ENCODE peak calls at places on chromosomes 12 and 14, in seven cellular contexts. L is transverse colon, S is GM23338, G is HCT116, J is stomach, A is spleen, V is K562. X is an unnamed sample. For H3K4me1 and H3K27me3, the result is how much of the 10 kb centered on the place peaks cover.

GRCh38 chr12:71312767-71313375 is 126.7 kb upstream of the LGR5 start:
- DNase-seq in J (no peak), A (no peak), S (no peak), V (no peak), G (peak), L (no peak), X (no peak)

GRCh38 chr12:91492648-91493047 is 310.0 kb upstream of the DCN start:
- DNase-seq in L (no peak), G (no peak), J (no peak), A (no peak), V (no peak), S (no peak), X (no peak)

GRCh38 chr14:91947196-91948184 is at the start of gene FBLN5:
- DNase-seq in V (peak), A (peak), G (no peak), S (peak), L (peak), J (peak), X (peak)

GRCh38 chr12:60836651-60837050 is 1240.8 kb downstream of the SLC16A7 start:
- DNase-seq in G (no peak), L (no peak), V (no peak), A (no peak), S (no peak), J (no peak), X (no peak)

GRCh38 chr14:106556665-106557289 is 1030.4 kb downstream of the TMEM121 start:
- DNase-seq in A (peak), L (peak), V (peak), J (peak), G (no peak), S (peak), X (peak)

GRCh38 chr12:104702565-104703139 is 245.9 kb downstream of the CHST11 start:
- DNase-seq in V (no peak), S (no peak), L (no peak), G (no peak), J (no peak), A (peak), X (no peak)

GRCh38 chr12:18483723-18484325 is 222.5 kb downstream of the PIK3C2G start:
- DNase-seq in L (no peak), V (no peak), G (no peak), S (no peak), A (no peak), J (no peak), X (no peak)

GRCh38 chr12:116910645-116911449 is at the start of gene FBXW8:
- DNase-seq in S (peak), V (peak), J (peak), A (peak), L (peak), G (peak), X (peak)

GRCh38 chr12:94245984-94246383 is 97.6 kb downstream of the PLXNC1 start:
- DNase-seq in J (no peak), G (no peak), L (no peak), V (no peak), A (no peak), S (no peak), X (no peak)

GRCh38 chr14:100303179-100303578 is 3.1 kb downstream of the SLC25A29 start:
- DNase-seq in J (no peak), L (no peak), V (peak), A (no peak), S (peak), G (no peak), X (no peak)

GRCh38 chr12:107765316-107765715 is 4.4 kb upstream of the PRDM4 start:
- DNase-seq in G (no peak), A (no peak), S (no peak), V (no peak), J (no peak), L (no peak), X (no peak)

GRCh38 chr14:105700622-105701288 is 174.4 kb downstream of the TMEM121 start:
- DNase-seq in L (peak), J (no peak), V (no peak), S (no peak), A (peak), G (no peak), X (no peak)

GRCh38 chr14:102893452-102893851 is 29.0 kb upstream of the AMN start:
- DNase-seq in G (no peak), V (no peak), L (peak), J (peak), A (no peak), S (no peak), X (no peak)

GRCh38 chr12:106632797-106633450 is 50.1 kb downstream of the RFX4 start:
- DNase-seq in J (no peak), A (no peak), G (peak), V (no peak), L (no peak), S (no peak), X (no peak)

GRCh38 chr14:76537912-76538647 is 162.1 kb downstream of the ESRRB start:
- DNase-seq in S (no peak), J (no peak), V (no peak), A (no peak), L (no peak), G (no peak), X (no peak)

GRCh38 chr14:30227871-30228270 is 300.2 kb upstream of the PRKD1 start:
- DNase-seq in G (no peak), S (no peak), V (no peak), L (no peak), J (no peak), A (no peak), X (no peak)

GRCh38 chr12:1855241-1855640 is 34.9 kb downstream of the LRTM2 start:
- DNase-seq in J (no peak), V (no peak), G (no peak), A (no peak), L (no peak), S (peak), X (no peak)

GRCh38 chr14:64113279-64113678 is 180.9 kb downstream of the ESR2 start:
- DNase-seq in L (peak), S (no peak), A (no peak), G (no peak), J (peak), V (no peak), X (peak)

GRCh38 chr12:57085999-57086950 is 2.6 kb upstream of the NAB2 start:
- DNase-seq in V (peak), A (peak), S (peak), J (peak), L (peak), G (no peak), X (peak)

GRCh38 chr14:61211476-61212262 is 69.5 kb downstream of the TMEM30B start:
- DNase-seq in V (no peak), G (no peak), S (no peak), L (no peak), J (no peak), A (no peak), X (no peak)

GRCh38 chr12:123038486-123038885 is 58.0 kb downstream of the ARL6IP4 start:
- DNase-seq in J (no peak), L (no peak), S (no peak), V (no peak), G (no peak), A (peak), X (no peak)

GRCh38 chr12:126248871-126249403 is 1183.7 kb downstream of the AACS start:
- DNase-seq in V (no peak), J (no peak), G (no peak), S (peak), A (no peak), L (no peak), X (no peak)

GRCh38 chr12:10838461-10838860 is 10.8 kb downstream of the PRR4 start:
- DNase-seq in V (no peak), G (no peak), S (no peak), L (no peak), J (no peak), A (no peak), X (no peak)

GRCh38 chr12:52211716-52212585 is 20.1 kb upstream of the KRT80 start:
- DNase-seq in A (peak), G (no peak), V (no peak), S (no peak), J (no peak), L (no peak), X (no peak)

GRCh38 chr14:39431416-39432178 is 636 bp downstream of the FBXO33 start:
- DNase-seq in S (peak), L (peak), V (peak), J (peak), G (peak), A (peak), X (peak)

GRCh38 chr12:19012965-19013364 is 116.6 kb upstream of the PLEKHA5 start:
- DNase-seq in V (no peak), S (no peak), G (no peak), L (no peak), J (no peak), A (no peak), X (no peak)

GRCh38 chr12:38669530-38669929 is 235.9 kb downstream of the CPNE8 start:
- DNase-seq in G (no peak), V (no peak), S (no peak), A (no peak), J (no peak), L (no peak), X (no peak)

GRCh38 chr14:55553791-55554190 is 26.2 kb upstream of the KTN1 start:
- DNase-seq in J (no peak), A (no peak), L (no peak), G (no peak), S (no peak), V (no peak), X (no peak)

GRCh38 chr12:124516850-124517249 is 50.6 kb downstream of the NCOR2 start:
- DNase-seq in S (no peak), L (no peak), V (no peak), A (no peak), J (no peak), G (no peak), X (no peak)

GRCh38 chr14:33527023-33527634 is 423.7 kb downstream of the EGLN3 start:
- DNase-seq in J (no peak), S (no peak), A (no peak), V (no peak), G (no peak), L (no peak), X (no peak)

DNA sequence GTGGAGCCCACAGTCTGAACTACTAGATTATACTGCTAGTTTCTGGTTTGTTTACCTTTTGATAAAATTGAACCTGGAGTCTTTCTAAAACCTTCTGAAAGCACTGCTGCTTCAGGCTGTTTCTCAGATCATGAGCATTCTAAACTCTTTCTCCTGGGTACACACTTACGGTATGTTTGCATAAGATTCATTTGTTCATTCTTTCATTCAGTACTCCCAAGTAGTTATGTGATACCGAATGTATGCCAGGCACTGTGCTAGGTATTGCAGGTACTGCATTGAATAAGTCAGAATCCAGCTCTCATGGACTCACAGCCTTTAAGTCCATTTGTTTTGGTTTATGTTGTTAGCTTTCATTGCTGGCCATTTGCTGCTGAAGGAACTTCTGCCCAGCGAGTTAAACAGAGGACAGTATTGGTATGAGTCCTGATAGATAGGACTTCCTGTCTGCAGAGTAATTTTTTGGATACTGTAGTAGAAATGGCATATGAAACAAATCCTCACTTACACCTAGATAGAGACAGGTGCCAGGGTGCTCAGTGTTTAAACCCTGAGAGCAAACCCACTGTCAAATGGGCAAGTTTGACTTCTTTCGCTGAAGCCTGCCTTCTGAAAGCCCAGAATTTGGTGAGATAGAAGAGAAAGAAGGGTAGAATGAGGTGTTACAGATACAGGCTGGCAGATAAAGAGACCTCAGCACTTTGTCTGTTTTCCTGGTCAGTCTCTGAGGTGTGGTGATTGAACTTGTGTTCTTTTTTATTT is 2.1 kb downstream of the SUSD6 start:
- DNase-seq in G (no peak), V (no peak), A (no peak), S (no peak), J (no peak), L (no peak), X (no peak)
- H3K4me1 ChIP-seq in G (under half), V (under half), A (half or more), S (under half), J (half or more), L (half or more), X (half or more)

GRCh38 chr14:20722016-20722415 is 23.7 kb upstream of the EDDM3A start:
- DNase-seq in S (no peak), J (no peak), V (no peak), G (no peak), L (no peak), A (no peak), X (no peak)

GRCh38 chr14:20720741-20721140 is 24.9 kb upstream of the EDDM3A start:
- DNase-seq in J (no peak), V (no peak), G (no peak), A (no peak), S (no peak), L (no peak), X (no peak)

GRCh38 chr14:20723458-20723857 is 22.2 kb upstream of the EDDM3A start:
- DNase-seq in V (peak), L (no peak), J (no peak), A (peak), G (no peak), S (peak), X (no peak)

GRCh38 chr14:20714593-20715250 is 26.2 kb downstream of the ANG start:
- DNase-seq in J (peak), A (peak), L (peak), V (no peak), G (no peak), S (no peak), X (no peak)

DNA sequence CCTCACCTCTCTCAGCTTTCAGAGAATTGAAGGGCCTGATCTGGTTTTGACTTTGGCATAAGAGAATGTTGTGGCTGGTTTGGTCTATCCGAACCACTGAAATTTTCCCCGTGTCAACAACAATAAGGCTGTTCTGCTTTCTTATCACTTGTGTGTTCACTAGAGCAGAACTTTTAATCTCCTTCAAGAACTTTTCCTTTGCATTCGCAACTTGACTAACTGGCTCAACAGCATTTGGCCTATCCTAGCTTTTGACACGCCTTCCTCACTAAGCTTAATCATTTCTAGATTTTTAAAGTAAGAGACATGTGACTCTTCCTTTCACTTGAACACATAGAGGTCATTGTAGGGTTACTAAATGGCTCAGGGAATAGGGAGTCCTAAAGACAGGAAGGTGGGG is 25.9 kb upstream of the EDDM3A start:
- DNase-seq in S (no peak), V (no peak), A (no peak), J (peak), L (peak), G (no peak), X (peak)
- TF ChIP-seq POLR2AphosphoS5 in S (no peak), V (no peak), A (no peak), J (peak), L (no peak), G (no peak), X (no peak)

GRCh38 chr12:3453947-3454675 is 36.9 kb upstream of the PRMT8 start:
- DNase-seq in S (peak), L (no peak), J (no peak), A (no peak), G (peak), V (no peak), X (no peak)

GRCh38 chr12:3453266-3453862 is 37.6 kb upstream of the PRMT8 start:
- DNase-seq in G (no peak), A (no peak), V (no peak), J (no peak), L (no peak), S (no peak), X (peak)

GRCh38 chr12:3455312-3455711 is 35.7 kb upstream of the PRMT8 start:
- DNase-seq in V (no peak), S (no peak), L (no peak), G (no peak), A (no peak), J (no peak), X (no peak)

GRCh38 chr12:3456809-3457208 is 34.2 kb upstream of the PRMT8 start:
- DNase-seq in S (peak), L (no peak), J (no peak), V (no peak), A (no peak), G (no peak), X (no peak)

GRCh38 chr12:3454780-3455179 is 36.2 kb upstream of the PRMT8 start:
- DNase-seq in S (no peak), G (no peak), L (no peak), J (no peak), V (no peak), A (no peak), X (no peak)
- H3K27me3 ChIP-seq in S (under half), G (under half), L (under half), J (half or more), V (under half), A (half or more), X (under half)

GRCh38 chr14:92961567-92961855 is 38.6 kb downstream of the CHGA start:
- DNase-seq in G (no peak), L (no peak), S (no peak), A (peak), J (no peak), V (no peak), X (no peak)

GRCh38 chr14:92962031-92962830 is 39.3 kb downstream of the CHGA start:
- DNase-seq in G (no peak), L (no peak), V (no peak), J (no peak), S (no peak), A (peak), X (no peak)

GRCh38 chr14:92962831-92963095 is 39.8 kb downstream of the CHGA start:
- DNase-seq in G (no peak), A (no peak), L (no peak), S (no peak), V (no peak), J (no peak), X (no peak)

GRCh38 chr14:92963301-92964123 is 40.6 kb downstream of the CHGA start:
- DNase-seq in L (no peak), A (peak), J (no peak), G (no peak), V (no peak), S (no peak), X (peak)

GRCh38 chr14:92964124-92965109 is 41.5 kb downstream of the CHGA start:
- DNase-seq in G (no peak), S (no peak), A (peak), V (no peak), J (no peak), L (no peak), X (no peak)
- H3K4me1 ChIP-seq in G (under half), S (under half), A (under half), V (under half), J (under half), L (under half), X (under half)